ENCODE peak calls at places on chromosomes 2 and 18, in ten cellular contexts. P, O, W, S, J, G, K, U, D and N are unnamed samples.

GRCh38 chr2:97011977-97012569 is 25.7 kb upstream of the FAM178B start:
- DNase-seq in G (peak), K (no peak), W (no peak), P (no peak), J (peak), D (peak), O (peak), S (peak), U (no peak), N (peak)

GRCh38 chr2:47065771-47066380 is 89.2 kb downstream of the STPG4 start:
- DNase-seq in K (no peak), G (no peak), J (no peak), O (no peak), U (no peak), W (no peak), P (no peak), S (peak), D (peak), N (no peak)

GRCh38 chr18:70490008-70490933 is 201.4 kb downstream of the SOCS6 start:
- DNase-seq in W (no peak), G (peak), D (peak), U (peak), K (no peak), J (peak), O (peak), S (peak), P (no peak), N (peak)

GRCh38 chr18:54187372-54187771 is 37.1 kb downstream of the MBD2 start:
- DNase-seq in D (no peak), J (no peak), O (no peak), P (no peak), S (no peak), U (no peak), G (no peak), K (no peak), W (no peak), N (no peak)

GRCh38 chr18:21632393-21632792 is 20.3 kb downstream of the SNRPD1 start:
- DNase-seq in P (no peak), U (no peak), D (no peak), S (no peak), O (no peak), G (no peak), J (no peak), K (no peak), W (no peak), N (no peak)

GRCh38 chr2:223589901-223590300 is 12.3 kb downstream of the SCG2 start:
- DNase-seq in K (no peak), U (no peak), W (no peak), S (no peak), G (no peak), J (no peak), D (no peak), P (no peak), O (no peak), N (no peak)

GRCh38 chr2:46446871-46447568 is 32.3 kb upstream of the TMEM247 start:
- DNase-seq in W (no peak), J (no peak), G (no peak), S (peak), D (no peak), U (no peak), K (no peak), O (no peak), P (no peak), N (no peak)

GRCh38 chr2:145811467-145812162 is 1291.7 kb upstream of the ZEB2 start:
- DNase-seq in S (no peak), P (no peak), U (no peak), G (no peak), W (no peak), O (no peak), K (no peak), J (no peak), D (no peak), N (no peak)

GRCh38 chr2:172101008-172101706 is 1.5 kb downstream of the DLX2 start:
- DNase-seq in J (no peak), U (no peak), D (no peak), W (no peak), S (no peak), G (no peak), K (no peak), P (no peak), O (no peak), N (peak)

GRCh38 chr2:144668493-144669110 is 148.7 kb upstream of the ZEB2 start:
- DNase-seq in P (no peak), D (no peak), K (no peak), G (no peak), W (no peak), U (no peak), J (no peak), S (no peak), O (no peak), N (no peak)

GRCh38 chr2:31353121-31353520 is 61.4 kb downstream of the XDH start:
- DNase-seq in O (no peak), G (no peak), S (no peak), K (no peak), D (no peak), P (no peak), J (no peak), U (no peak), W (no peak), N (no peak)

GRCh38 chr2:31349160-31349559 is 65.4 kb downstream of the XDH start:
- DNase-seq in U (no peak), S (no peak), G (no peak), P (no peak), J (no peak), W (no peak), D (no peak), K (no peak), O (no peak), N (no peak)

GRCh38 chr2:31359229-31359628 is 55.3 kb downstream of the XDH start:
- DNase-seq in P (no peak), U (no peak), J (no peak), S (no peak), K (no peak), O (no peak), D (no peak), G (no peak), W (no peak), N (no peak)

GRCh38 chr2:31349684-31350083 is 64.9 kb downstream of the XDH start:
- DNase-seq in W (no peak), O (no peak), U (no peak), J (no peak), K (no peak), G (no peak), P (no peak), D (no peak), S (no peak), N (no peak)

GRCh38 chr2:31354837-31355236 is 59.7 kb downstream of the XDH start:
- DNase-seq in O (no peak), W (no peak), D (no peak), G (peak), P (no peak), S (peak), U (no peak), K (no peak), J (peak), N (no peak)
- TF ChIP-seq CTCF in O (peak), W (no peak), D (peak), G (peak), P (peak), S (peak), U (peak), K (no peak), J (peak), N (no peak)

DNA sequence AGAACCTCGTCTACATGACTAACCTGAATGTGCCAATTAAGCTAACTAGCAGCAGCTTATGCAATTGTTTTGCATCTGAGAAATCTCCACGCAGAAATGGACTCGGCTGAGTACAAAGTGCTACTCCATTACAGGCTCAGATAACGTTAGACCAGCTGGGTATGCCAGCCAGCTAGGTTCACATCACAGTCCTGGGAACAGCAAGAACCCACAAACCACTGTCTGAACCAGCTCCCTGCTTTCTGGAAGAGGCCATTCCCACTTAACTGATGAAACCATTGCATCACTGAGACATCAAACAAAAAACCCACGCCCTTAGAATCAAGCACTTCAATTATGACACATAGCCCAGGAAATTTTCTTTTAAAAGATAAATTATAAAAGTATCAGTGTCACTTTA is 202.7 kb downstream of the CYRIA start:
- DNase-seq in S (no peak), O (no peak), G (no peak), J (no peak), W (no peak), K (no peak), U (no peak), D (peak), P (no peak), N (no peak)
- TF ChIP-seq CTCF in S (no peak), O (no peak), G (no peak), J (no peak), W (no peak), K (no peak), U (no peak), D (no peak), P (no peak), N (no peak)

DNA sequence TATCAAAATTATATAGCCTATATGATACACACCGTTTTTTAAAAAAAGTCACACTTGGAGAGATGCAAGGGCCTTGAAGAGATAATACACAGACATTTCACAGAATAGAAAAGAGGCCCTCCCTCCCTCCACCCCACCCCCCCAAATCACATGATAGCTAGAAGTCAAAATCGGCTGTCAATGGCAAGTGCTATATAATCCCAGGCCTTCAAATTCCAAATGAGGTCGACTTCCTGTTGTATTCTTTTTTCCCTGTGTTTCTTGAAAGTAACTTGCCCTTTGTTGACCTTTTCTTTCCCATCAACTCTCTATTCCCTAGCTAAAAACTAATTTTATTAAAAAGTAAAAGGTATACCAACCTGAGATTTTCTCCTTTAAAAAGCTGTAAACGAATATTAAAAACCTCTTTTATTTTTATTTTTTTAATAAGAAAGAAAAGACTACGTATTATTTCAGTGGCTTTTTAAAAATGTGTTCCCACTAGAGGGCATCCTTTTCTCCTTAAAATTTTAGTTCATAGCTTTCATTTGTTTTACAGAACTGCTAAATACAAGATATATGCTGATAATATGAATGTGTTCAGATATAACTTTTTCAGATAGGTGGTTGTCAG is 46.6 kb downstream of the KCMF1 start:
- DNase-seq in O (no peak), G (peak), W (no peak), P (no peak), S (no peak), K (no peak), J (no peak), U (no peak), D (no peak), N (no peak)
- TF ChIP-seq CTCF in O (peak), G (peak), W (no peak), P (peak), S (peak), K (no peak), J (peak), U (peak), D (peak), N (no peak)

DNA sequence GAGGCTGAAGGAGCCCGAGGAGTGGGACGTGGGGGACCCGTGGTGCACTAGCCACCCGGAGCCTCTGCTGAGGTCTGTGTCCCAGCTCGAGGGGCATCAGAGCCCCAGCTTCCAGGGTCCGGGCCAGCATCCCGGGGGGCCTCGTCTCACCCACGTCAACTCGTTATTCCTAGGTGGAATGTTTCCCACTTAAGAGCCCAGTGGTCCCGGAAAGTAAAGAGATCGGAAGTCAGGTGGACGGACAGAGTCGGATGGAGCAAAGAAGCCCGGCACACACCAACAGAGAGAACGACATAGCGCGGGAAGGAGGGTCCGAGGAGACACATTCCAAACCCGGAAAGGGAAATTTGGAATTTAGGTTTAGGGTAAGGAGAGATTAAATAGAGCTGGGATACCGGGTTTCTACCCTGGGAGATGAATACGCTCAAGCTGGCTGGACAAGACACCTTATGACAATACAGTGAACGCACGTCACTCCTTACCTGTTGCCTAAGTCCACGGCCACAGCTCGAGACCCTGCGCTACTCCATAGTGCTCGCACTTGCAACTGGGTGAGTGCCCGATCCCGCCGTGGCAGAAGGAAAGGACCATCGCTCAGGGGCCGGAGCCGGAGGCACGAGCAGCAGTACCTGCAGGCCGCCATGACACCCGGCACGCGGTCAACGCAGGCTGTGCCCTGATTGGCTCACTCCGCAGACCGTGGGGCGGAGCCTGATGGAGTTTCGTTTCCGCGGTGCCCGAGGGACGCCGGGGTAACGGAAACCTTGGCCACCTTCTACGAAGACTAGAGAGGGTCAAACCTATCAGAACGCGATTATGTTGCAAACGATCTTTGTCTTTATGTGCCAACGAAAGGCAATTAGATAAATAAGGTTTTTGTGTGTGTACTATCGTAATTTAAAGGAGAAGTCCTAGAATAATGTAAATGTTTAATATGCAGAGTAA is at the start of gene PNPT1:
- DNase-seq in U (peak), D (peak), J (peak), G (peak), O (peak), S (peak), W (no peak), P (peak), K (peak), N (peak)
- TF ChIP-seq CTCF in U (no peak), D (no peak), J (no peak), G (no peak), O (no peak), S (no peak), W (no peak), P (no peak), K (no peak), N (no peak)

DNA sequence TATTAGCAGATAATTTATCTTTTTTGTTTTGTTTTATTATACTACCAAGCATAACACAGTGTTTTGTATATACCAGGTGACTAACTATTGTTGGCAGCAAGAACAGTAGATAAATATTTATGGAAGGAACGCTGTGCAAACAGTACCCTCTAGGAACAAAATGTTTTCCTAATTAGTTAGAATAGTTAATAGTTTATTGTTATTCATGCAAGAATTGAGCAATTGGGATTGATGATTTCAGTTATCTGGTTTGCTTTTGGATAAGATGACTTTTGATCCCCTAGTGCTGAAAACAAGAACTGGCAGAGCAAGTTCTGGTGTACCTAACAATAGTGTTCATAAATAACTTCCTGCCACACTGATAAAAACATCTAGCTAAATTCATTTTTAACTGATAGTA is 323.3 kb downstream of the TGIF1 start:
- DNase-seq in W (no peak), P (no peak), K (no peak), G (no peak), D (no peak), O (no peak), U (no peak), S (peak), J (no peak), N (no peak)
- TF ChIP-seq CTCF in W (no peak), P (peak), K (peak), G (peak), D (peak), O (no peak), U (peak), S (peak), J (no peak), N (no peak)

GRCh38 chr2:109225170-109225775 is 96.3 kb downstream of the SH3RF3 start:
- DNase-seq in U (no peak), J (no peak), O (no peak), G (no peak), P (no peak), D (no peak), K (no peak), S (no peak), W (no peak), N (no peak)

GRCh38 chr2:109226128-109226527 is 97.1 kb downstream of the SH3RF3 start:
- DNase-seq in S (no peak), G (no peak), D (no peak), P (no peak), J (no peak), K (no peak), W (no peak), O (no peak), U (no peak), N (no peak)

GRCh38 chr2:109223490-109223889 is 94.5 kb downstream of the SH3RF3 start:
- DNase-seq in W (peak), J (no peak), D (no peak), U (no peak), O (no peak), K (no peak), S (no peak), P (no peak), G (no peak), N (no peak)

GRCh38 chr2:109222422-109222821 is 93.4 kb downstream of the SH3RF3 start:
- DNase-seq in K (no peak), U (no peak), S (no peak), J (no peak), W (no peak), D (no peak), O (no peak), G (no peak), P (no peak), N (no peak)

DNA sequence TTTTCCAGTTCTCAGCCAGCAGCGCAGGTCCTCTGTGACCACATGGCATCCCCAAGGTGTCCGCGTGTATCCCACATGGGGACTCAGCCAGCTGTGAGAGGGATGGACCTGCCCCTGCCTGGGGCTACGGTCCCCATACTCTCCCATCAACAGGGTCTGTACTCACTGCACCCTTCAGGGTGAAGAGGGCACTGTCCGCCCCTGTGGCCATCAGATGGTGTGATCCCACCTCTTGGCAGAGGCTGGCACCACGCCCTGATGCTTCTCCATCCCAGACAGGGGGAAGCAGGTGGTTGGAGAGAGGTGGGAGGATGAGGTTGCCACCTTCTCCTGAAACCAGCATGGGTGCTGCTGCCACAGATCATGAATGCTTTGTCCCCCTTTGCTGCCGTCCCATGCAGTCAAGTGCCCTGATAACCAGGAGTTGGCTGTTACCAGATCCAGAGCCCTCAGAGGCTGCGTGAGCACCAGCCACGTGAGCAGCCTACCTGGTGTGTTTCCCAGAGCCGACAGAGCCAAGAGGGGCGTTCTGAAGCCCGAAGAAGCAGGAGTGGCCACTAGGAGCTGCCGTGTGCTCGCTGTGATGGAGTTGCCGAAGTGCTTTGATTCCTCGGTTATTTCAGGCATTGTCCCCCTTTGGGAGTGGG is 93.9 kb downstream of the SH3RF3 start:
- DNase-seq in U (no peak), O (no peak), G (no peak), K (no peak), P (no peak), W (no peak), D (no peak), J (no peak), S (no peak), N (no peak)
- TF ChIP-seq CTCF in U (peak), O (no peak), G (no peak), K (no peak), P (peak), W (no peak), D (no peak), J (no peak), S (no peak), N (no peak)

DNA sequence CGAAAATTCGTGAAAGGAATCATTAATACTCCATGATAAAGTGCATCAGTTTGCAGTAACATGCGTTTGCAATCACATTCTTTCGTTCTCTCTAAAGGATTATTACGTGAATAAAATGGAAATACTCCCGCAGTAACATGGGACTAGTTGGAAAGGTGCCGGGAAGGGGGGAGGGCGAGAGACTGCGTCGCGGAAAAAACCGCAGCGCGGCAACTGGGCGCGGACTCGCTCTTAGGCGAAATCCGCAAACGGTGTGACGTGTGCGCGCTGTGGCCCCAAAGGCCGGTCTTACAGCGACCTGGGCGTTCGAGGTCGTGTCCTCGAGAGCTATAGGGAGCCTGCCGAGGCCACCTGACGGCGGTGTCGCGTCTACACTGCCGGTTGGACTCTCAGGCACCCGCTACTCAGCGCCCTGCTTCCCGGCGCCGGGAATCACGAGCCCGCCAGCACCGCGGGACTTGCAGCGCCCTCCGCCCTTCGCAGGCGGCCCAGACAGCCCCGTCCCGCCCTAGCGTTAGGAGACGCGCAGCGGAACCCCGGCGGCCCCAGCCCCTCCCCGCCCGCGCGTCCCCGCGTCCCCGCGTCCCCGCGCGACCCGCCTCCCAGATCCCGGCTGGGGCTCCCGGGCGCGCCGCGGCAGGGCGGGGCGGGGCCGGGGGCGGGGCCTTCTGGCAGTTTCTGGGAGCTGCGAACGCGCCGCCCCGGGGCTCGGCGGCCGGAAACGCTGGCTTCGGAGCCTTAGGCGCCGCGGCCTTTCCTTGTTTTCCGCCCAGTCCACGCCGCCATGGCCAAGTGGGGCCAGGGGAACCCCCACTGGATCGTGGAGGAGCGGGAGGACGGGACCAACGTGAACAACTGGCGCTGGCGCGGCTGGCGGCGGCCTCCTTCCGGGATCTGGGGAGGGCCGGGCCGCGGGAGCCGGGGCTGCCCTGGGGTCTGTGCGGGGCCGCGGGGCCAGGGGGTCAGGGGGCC is 15.1 kb downstream of the C2orf74 start:
- DNase-seq in W (no peak), O (peak), J (peak), K (peak), P (peak), S (peak), G (peak), D (peak), U (peak), N (peak)
- TF ChIP-seq CTCF in W (no peak), O (no peak), J (peak), K (no peak), P (peak), S (no peak), G (peak), D (no peak), U (no peak), N (no peak)